ENCODE peak calls at places on chromosomes 13 and 19, in five cellular contexts. E is kidney, A is esophagus squamous epithelium, S is lung, M is BJ. O is an unnamed sample.

GRCh38 chr19:7874080-7874856 is at the start of gene PRR36:
- DNase-seq in A (no peak), S (peak), M (no peak), E (peak), O (no peak)

GRCh38 chr19:35959040-35959967 is 23.1 kb downstream of the LRFN3 start:
- DNase-seq in A (no peak), S (no peak), E (peak), M (no peak), O (no peak)

GRCh38 chr19:48183356-48183755 is 12.9 kb downstream of the ZSWIM9 start:
- DNase-seq in S (no peak), E (no peak), M (no peak), A (no peak), O (no peak)

GRCh38 chr13:21015284-21015683 is 46.1 kb downstream of the LATS2 start:
- DNase-seq in S (no peak), A (no peak), E (no peak), M (no peak), O (no peak)

GRCh38 chr19:51567583-51567982 is 3.5 kb upstream of the ZNF175 start:
- DNase-seq in S (no peak), A (no peak), M (no peak), E (no peak), O (no peak)

GRCh38 chr13:30126903-30127428 is 180.4 kb downstream of the KATNAL1 start:
- DNase-seq in A (no peak), M (peak), S (no peak), E (no peak), O (no peak)

GRCh38 chr19:31312004-31312403 is 37.2 kb downstream of the TSHZ3 start:
- DNase-seq in A (no peak), E (no peak), M (peak), S (no peak), O (no peak)

GRCh38 chr19:412356-413355 is 3.7 kb upstream of the C2CD4C start:
- DNase-seq in A (no peak), E (no peak), M (no peak), S (no peak), O (no peak)

GRCh38 chr19:32287811-32288227 is 57.6 kb upstream of the ZNF507 start:
- DNase-seq in S (peak), A (no peak), E (peak), M (peak), O (no peak)

GRCh38 chr19:2542341-2543069 is 66.6 kb downstream of the GADD45B start:
- DNase-seq in S (no peak), M (no peak), A (no peak), E (peak), O (no peak)

GRCh38 chr19:51531349-51532315 is at the start of gene SIGLEC6:
- DNase-seq in A (peak), E (peak), M (no peak), S (peak), O (no peak)

GRCh38 chr19:6099037-6099436 is 11.3 kb downstream of the RFX2 start:
- DNase-seq in M (no peak), S (no peak), A (no peak), E (no peak), O (no peak)

GRCh38 chr13:23901365-23901764 is 4.1 kb upstream of the C1QTNF9B start:
- DNase-seq in E (no peak), A (no peak), S (no peak), M (no peak), O (no peak)

GRCh38 chr19:13463296-13463695 is 43.0 kb downstream of the CACNA1A start:
- DNase-seq in A (no peak), S (no peak), M (no peak), E (no peak), O (no peak)

GRCh38 chr13:27172495-27172842 is 858 bp upstream of the USP12 start:
- DNase-seq in A (no peak), E (no peak), M (no peak), S (no peak), O (no peak)

GRCh38 chr13:21164631-21165030 is 11.7 kb downstream of the SKA3 start:
- DNase-seq in A (no peak), M (no peak), S (no peak), E (no peak), O (no peak)

GRCh38 chr13:74675185-74675584 is 541.0 kb upstream of the KLF12 start:
- DNase-seq in M (no peak), S (no peak), A (no peak), E (no peak), O (peak)

GRCh38 chr13:74705438-74705837 is 571.2 kb upstream of the KLF12 start:
- DNase-seq in M (no peak), S (no peak), E (no peak), A (no peak), O (no peak)

GRCh38 chr19:30523791-30524190 is 151.6 kb downstream of the ZNF536 start:
- DNase-seq in S (no peak), A (no peak), E (no peak), M (no peak), O (no peak)

GRCh38 chr19:10800488-10800887 is 35.5 kb downstream of the TMED1 start:
- DNase-seq in S (no peak), A (no peak), M (no peak), E (no peak), O (no peak)

GRCh38 chr13:50842711-50843255 is 709 bp downstream of the DLEU7 start:
- DNase-seq in S (no peak), A (no peak), M (no peak), E (no peak), O (no peak)

GRCh38 chr19:49129238-49129583 is 9.9 kb downstream of the PPFIA3 start:
- DNase-seq in M (no peak), E (peak), S (no peak), A (no peak), O (no peak)

GRCh38 chr19:19531951-19532805 is 3.5 kb downstream of the YJEFN3 start:
- DNase-seq in M (no peak), S (peak), E (peak), A (no peak), O (no peak)

GRCh38 chr19:13366529-13367143 is 139.6 kb downstream of the CACNA1A start:
- DNase-seq in E (no peak), A (no peak), M (no peak), S (no peak), O (no peak)

GRCh38 chr13:66657165-66657895 is 572.8 kb downstream of the PCDH9 start:
- DNase-seq in E (peak), S (peak), A (no peak), M (peak), O (peak)

GRCh38 chr19:15161028-15161984 is 39.5 kb downstream of the NOTCH3 start:
- DNase-seq in A (no peak), M (no peak), S (no peak), E (no peak), O (no peak)

GRCh38 chr13:90594694-90595093 is 752.8 kb upstream of the MIR17HG start:
- DNase-seq in M (peak), S (no peak), A (no peak), E (no peak), O (peak)

GRCh38 chr13:94312511-94313191 is 166.8 kb downstream of the DCT start:
- DNase-seq in A (no peak), M (no peak), E (no peak), S (no peak), O (no peak)

GRCh38 chr13:80408270-80408669 is 67.3 kb upstream of the SPRY2 start:
- DNase-seq in M (no peak), A (no peak), E (no peak), S (no peak), O (no peak)

GRCh38 chr19:49114630-49115363 is 627 bp downstream of the LIN7B start:
- DNase-seq in S (peak), E (peak), M (no peak), A (no peak), O (no peak)

GRCh38 chr19:10602330-10603083 is 15.4 kb upstream of the AP1M2 start:
- DNase-seq in A (no peak), E (peak), S (peak), M (no peak), O (no peak)

GRCh38 chr13:33870046-33870668 is 52.2 kb downstream of the RFC3 start:
- DNase-seq in A (no peak), S (no peak), E (no peak), M (no peak), O (no peak)

GRCh38 chr13:102628559-102628958 is 31.8 kb downstream of the TPP2 start:
- DNase-seq in E (no peak), M (no peak), S (no peak), A (no peak), O (no peak)

GRCh38 chr19:6271251-6271650 is 8.5 kb downstream of the MLLT1 start:
- DNase-seq in E (peak), S (no peak), M (no peak), A (no peak), O (no peak)

GRCh38 chr19:49425922-49426592 is 869 bp downstream of the GFY start:
- DNase-seq in M (no peak), A (no peak), S (no peak), E (no peak), O (no peak)

GRCh38 chr19:50414850-50415660 is 3.7 kb upstream of the SPIB start:
- DNase-seq in E (peak), S (peak), M (no peak), A (no peak), O (no peak)

GRCh38 chr19:32642771-32643170 is 32.2 kb downstream of the ANKRD27 start:
- DNase-seq in A (no peak), S (no peak), E (no peak), M (no peak), O (no peak)

GRCh38 chr19:52219611-52220010 is 29.8 kb downstream of the PPP2R1A start:
- DNase-seq in A (no peak), E (no peak), S (no peak), M (no peak), O (no peak)

GRCh38 chr19:53904909-53905308 is 4.2 kb upstream of the CACNG7 start:
- DNase-seq in E (no peak), A (no peak), M (no peak), S (no peak), O (no peak)

GRCh38 chr19:1509589-1510441 is 3.0 kb downstream of the ADAMTSL5 start:
- DNase-seq in M (no peak), E (no peak), S (no peak), A (no peak), O (no peak)
- H3K4me3 ChIP-seq in M (no peak), E (no peak), S (no peak), A (no peak), O (no peak)

DNA sequence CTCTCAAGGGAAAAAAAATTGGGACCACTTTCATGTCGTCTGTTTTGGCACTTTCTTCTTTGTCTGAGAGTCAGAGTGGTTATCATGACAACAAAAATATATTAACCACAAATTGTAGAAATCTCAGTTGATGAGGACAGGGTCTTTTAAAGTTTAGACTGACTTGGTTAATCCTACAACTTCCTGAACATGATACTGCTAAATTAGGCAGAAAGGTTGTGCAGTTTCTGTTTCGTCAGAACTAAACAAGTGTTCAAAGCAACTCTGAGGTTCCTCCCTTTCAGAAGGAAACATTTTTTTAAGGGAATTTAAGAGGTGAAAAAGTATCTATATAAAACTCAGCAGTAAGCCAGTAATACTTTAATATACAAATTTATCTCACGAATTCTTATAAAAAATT is 15.3 kb downstream of the KLF5 start:
- DNase-seq in A (no peak), E (no peak), M (no peak), S (no peak), O (no peak)
- H3K4me3 ChIP-seq in A (no peak), E (no peak), M (no peak), S (no peak), O (peak)

DNA sequence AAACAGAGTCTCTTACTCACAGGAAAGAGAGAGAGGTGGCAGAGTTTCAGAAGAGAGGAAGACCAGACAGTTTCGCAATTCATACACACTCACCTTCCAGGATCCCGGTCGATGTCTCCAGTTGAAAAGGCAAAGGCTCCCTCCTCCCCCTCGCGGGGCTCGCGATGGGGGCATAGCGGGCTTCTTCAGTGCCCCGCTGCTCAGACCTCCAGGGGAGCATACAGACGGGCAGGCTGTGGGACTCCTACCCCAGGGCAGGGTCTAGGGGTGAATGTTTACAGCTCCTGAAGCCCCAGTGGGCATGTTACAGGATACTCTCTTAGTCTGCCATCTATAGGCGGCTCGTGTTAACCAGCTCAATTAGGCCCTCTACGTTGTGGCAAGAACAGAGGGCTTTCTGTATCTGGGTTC is 139.2 kb downstream of the SLITRK5 start:
- DNase-seq in S (no peak), E (peak), M (no peak), A (no peak), O (no peak)
- H3K4me3 ChIP-seq in S (no peak), E (no peak), M (no peak), A (no peak), O (peak)

GRCh38 chr19:40693150-40693788 is 2.8 kb upstream of the NUMBL start:
- DNase-seq in S (no peak), M (no peak), E (no peak), A (no peak), O (no peak)

GRCh38 chr19:40690699-40691420 is 409 bp upstream of the NUMBL start:
- DNase-seq in A (peak), E (peak), S (peak), M (peak), O (no peak)

GRCh38 chr19:40690050-40690698 is at the start of gene NUMBL:
- DNase-seq in M (no peak), E (no peak), A (no peak), S (no peak), O (no peak)

GRCh38 chr19:40692212-40692551 is 1.7 kb upstream of the NUMBL start:
- DNase-seq in M (no peak), S (no peak), E (no peak), A (no peak), O (no peak)

GRCh38 chr19:40691421-40692211 is 1.2 kb upstream of the NUMBL start:
- DNase-seq in E (peak), A (no peak), S (no peak), M (no peak), O (no peak)
- H3K4me3 ChIP-seq in E (no peak), A (peak), S (no peak), M (no peak), O (no peak)

DNA sequence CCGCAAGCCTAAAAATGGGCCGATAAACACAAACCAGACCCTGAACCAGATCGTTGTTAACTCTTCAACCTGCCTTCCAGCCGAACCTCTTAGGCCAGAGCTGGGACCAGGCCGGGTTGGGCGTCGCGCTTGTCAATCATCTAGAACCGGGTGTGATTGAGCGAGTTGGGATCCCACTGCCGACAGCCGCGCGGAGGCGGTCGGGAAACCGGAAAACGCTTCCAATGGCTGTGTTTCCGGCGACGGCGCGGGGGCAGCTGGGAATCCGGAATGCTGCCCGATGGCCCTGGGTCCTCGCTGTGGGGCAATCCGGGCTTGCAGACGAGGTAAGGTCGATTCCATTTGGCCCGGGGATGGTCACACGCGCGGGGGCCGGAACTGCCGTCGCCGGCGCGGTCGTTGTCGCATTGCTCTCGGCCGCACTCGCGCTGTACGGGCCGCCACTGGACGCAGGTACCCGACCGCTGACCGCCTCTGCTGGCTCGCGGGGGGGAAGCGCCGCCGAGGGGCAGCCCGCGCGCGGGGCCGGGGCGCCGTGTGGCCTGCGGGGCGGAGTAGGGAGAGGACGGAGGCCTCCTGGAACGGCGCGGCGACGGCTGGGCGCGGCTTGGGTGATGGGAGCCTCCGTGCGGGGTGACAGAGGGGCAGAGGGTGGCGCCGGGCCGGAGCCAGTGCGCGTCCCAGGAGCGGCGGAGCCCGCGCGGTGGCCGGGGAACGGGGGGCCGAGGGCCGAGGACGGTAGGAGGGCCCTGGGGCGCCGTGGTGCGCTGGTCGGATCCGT is at the start of gene NAXD:
- DNase-seq in E (peak), M (peak), A (peak), S (peak), O (peak)
- H3K4me3 ChIP-seq in E (peak), M (peak), A (peak), S (peak), O (peak)

GRCh38 chr19:55179570-55180484 is at the start of gene SYT5:
- DNase-seq in E (no peak), S (no peak), A (no peak), M (no peak), O (no peak)
- H3K4me3 ChIP-seq in E (peak), S (no peak), A (peak), M (peak), O (peak)

GRCh38 chr13:61413572-61413971 is 2.1 kb downstream of the PCDH20 start:
- DNase-seq in A (no peak), E (peak), S (no peak), M (no peak), O (no peak)
- H3K4me3 ChIP-seq in A (peak), E (no peak), S (no peak), M (no peak), O (peak)

GRCh38 chr13:99646866-99647592 is 145.8 kb downstream of the TM9SF2 start:
- DNase-seq in S (no peak), M (no peak), E (no peak), A (no peak), O (no peak)
- H3K4me3 ChIP-seq in S (no peak), M (no peak), E (no peak), A (no peak), O (no peak)

GRCh38 chr19:45900661-45901431 is 1.6 kb downstream of the MYPOP start:
- DNase-seq in S (no peak), M (no peak), E (no peak), A (no peak), O (no peak)
- H3K4me3 ChIP-seq in S (peak), M (peak), E (peak), A (peak), O (peak)